ENCODE peak calls at places on chromosomes 2 and 18, in eight cellular contexts. O is cardiac fibroblast; X is tibial artery; D is neural progenitor cell; I is CD8-positive, alpha-beta T cell; Y is cardiac muscle cell; G is K562; Z is A549. M is an unnamed sample.
A peak's percentile ranks its signal among the peaks of the same experiment; 100 is the strongest.

GRCh38 chr2:62305421-62306176 is 109.7 kb downstream of the B3GNT2 start:
- DNase-seq in O (no peak), G (peak; percentile 71), Y (peak; percentile 67), X (no peak), I (peak; percentile 43), Z (no peak), D (no peak), M (peak; percentile 25)

GRCh38 chr2:128008089-128008672 is 19.7 kb downstream of the SAP130 start:
- DNase-seq in X (no peak), Z (no peak), I (no peak), D (no peak), Y (no peak), O (no peak), G (no peak), M (no peak)

GRCh38 chr2:20103514-20103913 is 52.1 kb upstream of the LAPTM4A start:
- DNase-seq in D (no peak), X (no peak), I (no peak), O (peak; percentile 50), Z (peak; percentile 39), Y (peak; percentile 27), G (no peak), M (no peak)

GRCh38 chr2:65070172-65070830 is 14.1 kb downstream of the CEP68 start:
- DNase-seq in O (peak; percentile 59), G (no peak), X (no peak), D (no peak), I (no peak), Z (no peak), Y (no peak), M (no peak)

GRCh38 chr2:200408428-200409311 is 101.2 kb downstream of the KCTD18 start:
- DNase-seq in Z (peak; percentile 47), O (peak; percentile 85), D (no peak), G (peak; percentile 35), Y (no peak), X (no peak), I (no peak), M (no peak)

GRCh38 chr2:39524756-39525635 is 87.9 kb upstream of the MAP4K3 start:
- DNase-seq in G (no peak), D (no peak), O (no peak), Y (no peak), I (no peak), X (no peak), Z (no peak), M (no peak)

GRCh38 chr2:69013123-69013836 is at the start of gene ANTXR1:
- DNase-seq in X (peak; percentile 81), D (peak; percentile 82), G (peak; percentile 10), Z (peak; percentile 78), I (peak; percentile 9), O (peak; percentile 83), Y (peak; percentile 85), M (peak; percentile 36)

GRCh38 chr2:212929116-212929515 is 222.3 kb downstream of the IKZF2 start:
- DNase-seq in G (no peak), I (no peak), X (no peak), D (no peak), Y (no peak), O (no peak), Z (no peak), M (no peak)

GRCh38 chr2:67604360-67604759 is 207.2 kb downstream of the ETAA1 start:
- DNase-seq in Y (no peak), Z (no peak), I (no peak), G (no peak), X (no peak), D (no peak), O (peak; percentile 35), M (no peak)

GRCh38 chr2:107094450-107094986 is 208.6 kb upstream of the ST6GAL2 start:
- DNase-seq in O (no peak), I (no peak), G (no peak), X (no peak), D (no peak), Y (no peak), Z (no peak), M (no peak)

GRCh38 chr2:128058114-128058513 is 30.3 kb upstream of the SAP130 start:
- DNase-seq in X (no peak), G (no peak), Y (no peak), I (no peak), D (no peak), Z (no peak), O (no peak), M (no peak)

GRCh38 chr2:209425082-209426071 is 1.5 kb downstream of the MAP2 start:
- DNase-seq in O (peak; percentile 81), X (no peak), I (no peak), D (peak; percentile 38), Y (peak; percentile 32), Z (peak; percentile 20), G (no peak), M (peak; percentile 22)
- TF ChIP-seq CTCF in O (peak; percentile 81), X (peak; percentile 76), I (no peak), D (peak; percentile 60), Y (peak; percentile 66), Z (peak; percentile 73), G (no peak), M (peak; percentile 19)

GRCh38 chr2:57510704-57511103 is 535.9 kb upstream of the VRK2 start:
- DNase-seq in G (no peak), I (no peak), O (no peak), X (no peak), Z (no peak), D (no peak), Y (no peak), M (no peak)
- TF ChIP-seq CTCF in G (no peak), I (no peak), O (no peak), X (no peak), Z (no peak), D (peak; percentile 7), Y (no peak), M (no peak)

GRCh38 chr2:214492152-214492551 is 81.3 kb downstream of the VWC2L start:
- DNase-seq in I (no peak), G (no peak), Y (no peak), X (no peak), D (no peak), Z (no peak), O (no peak), M (no peak)

GRCh38 chr2:214492608-214493007 is 81.8 kb downstream of the VWC2L start:
- DNase-seq in X (no peak), I (no peak), D (no peak), G (no peak), O (no peak), Z (no peak), Y (no peak), M (no peak)

GRCh38 chr2:214489702-214490101 is 78.8 kb downstream of the VWC2L start:
- DNase-seq in G (no peak), O (no peak), D (no peak), Z (no peak), Y (peak; percentile 48), I (no peak), X (no peak), M (no peak)

GRCh38 chr2:214484701-214485100 is 73.8 kb downstream of the VWC2L start:
- DNase-seq in X (no peak), O (no peak), Y (no peak), D (no peak), Z (no peak), I (no peak), G (no peak), M (no peak)

DNA sequence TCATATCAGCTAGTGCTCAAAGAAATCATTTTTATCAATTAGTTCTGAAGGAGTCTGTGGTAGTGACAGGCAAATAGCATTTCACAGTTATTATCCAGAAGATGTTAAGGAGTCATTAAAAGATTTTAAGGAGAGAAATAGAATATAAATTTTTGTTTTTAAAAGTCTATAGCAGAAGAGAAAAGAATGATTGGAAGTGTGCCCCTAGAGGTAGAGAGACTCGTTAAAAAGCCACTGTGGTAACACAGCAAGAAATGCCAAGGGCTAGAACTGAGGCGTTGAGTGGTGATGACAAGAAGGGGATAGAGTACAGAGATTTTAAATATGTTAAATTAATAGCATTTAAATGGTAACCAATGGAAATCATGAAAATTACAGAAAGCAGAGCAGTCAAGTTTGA is 78.3 kb downstream of the VWC2L start:
- DNase-seq in X (no peak), I (no peak), O (no peak), Y (no peak), G (no peak), Z (no peak), D (no peak), M (no peak)
- TF ChIP-seq CTCF in X (no peak), I (no peak), O (no peak), Y (no peak), G (no peak), Z (no peak), D (peak; percentile 23), M (no peak)

GRCh38 chr2:235849489-235849888 is 318.7 kb downstream of the GBX2 start:
- DNase-seq in X (no peak), I (no peak), O (no peak), G (no peak), Z (no peak), Y (no peak), D (no peak), M (no peak)
- TF ChIP-seq CTCF in X (no peak), I (no peak), O (no peak), G (no peak), Z (no peak), Y (no peak), D (no peak), M (no peak)

DNA sequence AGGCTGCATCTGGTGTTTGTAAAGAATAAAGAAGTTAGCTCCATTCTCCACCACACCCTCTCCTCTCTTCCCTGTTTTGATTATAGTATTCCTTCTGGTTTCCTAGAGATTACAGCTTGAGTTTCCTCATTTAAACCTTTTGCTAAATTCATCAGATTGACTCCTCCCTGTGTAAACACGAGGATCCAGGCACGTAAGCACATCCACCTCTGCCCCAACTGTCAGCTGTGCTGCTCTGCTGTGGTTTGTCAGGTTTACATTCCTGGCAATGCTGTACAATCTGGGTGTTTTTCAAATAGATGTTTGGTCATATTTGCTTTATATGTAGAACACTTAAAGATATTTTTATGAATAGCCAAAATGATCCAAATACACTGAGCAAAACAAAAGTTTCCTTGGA is 302.8 kb downstream of the PTGR3 start:
- DNase-seq in O (no peak), I (no peak), Y (no peak), D (no peak), G (no peak), X (no peak), Z (no peak), M (no peak)
- TF ChIP-seq CTCF in O (no peak), I (no peak), Y (no peak), D (no peak), G (no peak), X (no peak), Z (no peak), M (no peak)

DNA sequence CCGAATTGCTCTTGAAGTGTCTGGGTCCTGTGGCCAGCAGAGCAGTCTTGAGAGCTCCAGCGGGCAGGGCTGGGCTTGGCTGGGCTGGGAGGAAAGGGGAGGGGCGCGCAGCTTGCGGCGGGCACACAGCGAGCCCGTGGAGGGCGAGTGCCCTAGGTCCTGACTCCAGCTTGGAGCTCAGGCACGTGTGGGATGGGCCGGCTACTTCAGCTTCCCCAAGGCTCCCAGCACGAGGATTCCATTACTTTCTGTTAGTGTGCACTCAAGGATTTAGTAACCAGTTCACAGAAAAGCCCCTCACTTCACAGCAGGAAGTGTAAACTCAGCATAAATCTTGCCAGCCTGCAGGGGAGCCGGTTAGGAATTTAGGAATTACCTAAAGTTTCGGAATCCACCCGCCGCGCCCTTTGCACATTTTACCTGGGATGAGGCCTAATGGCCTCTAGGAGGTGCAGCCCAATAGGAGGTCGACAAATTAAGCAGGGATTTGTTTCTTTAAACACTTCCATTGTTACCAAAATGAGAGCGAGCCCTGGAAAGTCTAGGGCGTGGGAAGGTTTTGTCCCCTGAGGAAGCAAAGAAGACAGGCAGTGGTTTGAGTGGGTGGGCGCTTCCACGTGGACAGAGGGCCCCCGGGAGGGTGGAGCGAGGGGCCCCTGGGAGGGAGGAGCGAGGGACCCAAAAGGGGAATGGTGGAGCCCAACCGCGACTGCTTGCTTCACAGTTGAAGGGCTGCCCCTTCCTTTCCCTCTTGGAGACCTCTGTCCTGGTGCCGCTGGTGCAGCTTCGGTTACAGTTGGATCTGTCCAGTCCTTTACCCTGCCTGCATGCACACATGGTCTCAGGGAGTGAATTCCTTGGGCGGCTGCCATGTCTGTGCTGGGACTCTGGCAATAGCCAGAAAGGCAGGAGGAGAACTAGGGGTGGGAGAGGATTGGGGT is 93.3 kb downstream of the CTAGE1 start:
- DNase-seq in G (no peak), X (peak; percentile 84), Z (no peak), Y (peak; percentile 70), D (peak; percentile 83), O (peak; percentile 29), I (no peak), M (peak; percentile 52)
- TF ChIP-seq CTCF in G (no peak), X (peak; percentile 15), Z (no peak), Y (peak; percentile 37), D (peak; percentile 50), O (peak; percentile 30), I (no peak), M (peak; percentile 33)

M was measured in endothelial cell.